ENCODE peak calls at places on chromosomes 6 and 20, in four cellular contexts. M, O, U and W are unnamed samples.

GRCh38 chr6:148943451-148943850 is 196.6 kb downstream of the UST start:
- DNase-seq in M (no peak), O (peak), U (no peak), W (peak)

GRCh38 chr20:51886341-51886740 is 84.0 kb upstream of the SALL4 start:
- DNase-seq in M (no peak), O (no peak), U (no peak), W (no peak)

GRCh38 chr6:91788501-91788900 is 1201.6 kb upstream of the MAP3K7 start:
- DNase-seq in M (no peak), O (no peak), U (no peak), W (no peak)

GRCh38 chr6:40721252-40721936 is 134.2 kb upstream of the LRFN2 start:
- DNase-seq in M (no peak), O (no peak), U (no peak), W (no peak)

GRCh38 chr6:118495639-118496296 is 52.3 kb upstream of the PLN start:
- DNase-seq in M (no peak), O (no peak), U (no peak), W (peak)

GRCh38 chr20:61837200-61837599 is 228.5 kb downstream of the TAF4 start:
- DNase-seq in M (no peak), O (no peak), U (no peak), W (no peak)

GRCh38 chr6:158170656-158171081 is 2.5 kb downstream of the GTF2H5 start:
- DNase-seq in M (no peak), O (peak), U (no peak), W (peak)

GRCh38 chr20:51934301-51935002 is 132.1 kb upstream of the SALL4 start:
- DNase-seq in M (no peak), O (no peak), U (no peak), W (no peak)

GRCh38 chr6:46921731-46922130 is at the start of gene ADGRF5:
- DNase-seq in M (no peak), O (no peak), U (no peak), W (no peak)

GRCh38 chr6:35710241-35710847 is 21.6 kb upstream of the FKBP5 start:
- DNase-seq in M (no peak), O (no peak), U (no peak), W (peak)

GRCh38 chr6:144347933-144348332 is 62.8 kb downstream of the UTRN start:
- DNase-seq in M (no peak), O (no peak), U (no peak), W (no peak)

GRCh38 chr6:79946773-79947190 is 571 bp downstream of the ELOVL4 start:
- DNase-seq in M (peak), O (peak), U (no peak), W (peak)

GRCh38 chr6:146889303-146889702 is 290.5 kb downstream of the ADGB start:
- DNase-seq in M (no peak), O (no peak), U (no peak), W (no peak)

GRCh38 chr6:146892283-146892612 is 293.5 kb downstream of the ADGB start:
- DNase-seq in M (no peak), O (no peak), U (no peak), W (no peak)

GRCh38 chr6:146890172-146890571 is 291.4 kb downstream of the ADGB start:
- DNase-seq in M (no peak), O (no peak), U (no peak), W (no peak)

GRCh38 chr6:146891615-146892265 is 293.0 kb downstream of the ADGB start:
- DNase-seq in M (no peak), O (no peak), U (no peak), W (no peak)

GRCh38 chr6:146890644-146891434 is 292.1 kb downstream of the ADGB start:
- DNase-seq in M (no peak), O (no peak), U (no peak), W (no peak)
- TF ChIP-seq CTCF in M (no peak), O (no peak), U (no peak), W (peak)

GRCh38 chr20:44809380-44810060 is 826 bp downstream of the RIMS4 start:
- DNase-seq in M (no peak), O (no peak), U (no peak), W (no peak)
- H3K4me3 ChIP-seq in M (peak), O (peak), U (peak), W (no peak)

DNA sequence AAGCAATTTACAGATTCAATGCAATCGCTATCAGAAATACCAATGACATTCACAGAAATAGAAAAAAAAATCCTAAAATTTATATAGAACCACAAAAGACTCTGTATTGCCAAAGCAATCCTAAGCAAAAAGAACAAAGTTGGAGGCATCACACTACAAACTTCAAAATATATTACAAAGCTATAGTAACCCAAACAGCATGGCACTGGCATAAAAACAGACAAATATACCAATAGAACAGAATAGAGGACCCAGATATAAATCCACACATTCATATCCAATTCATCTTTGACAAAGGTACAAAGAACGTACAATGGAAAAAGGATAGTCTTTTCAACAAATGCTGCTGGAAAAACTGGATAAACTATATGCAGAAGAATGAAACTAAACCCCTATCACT is 11.6 kb upstream of the NELFCD start:
- DNase-seq in M (no peak), O (no peak), U (no peak), W (no peak)
- TF ChIP-seq CTCF in M (no peak), O (no peak), U (no peak), W (no peak)

GRCh38 chr6:156437084-156437879 is 339.9 kb upstream of the ARID1B start:
- DNase-seq in M (peak), O (no peak), U (no peak), W (no peak)
- H3K4me3 ChIP-seq in M (no peak), O (no peak), U (no peak), W (no peak)